ENCODE peak calls at places on chromosomes 13 and 19, in four cellular contexts. One of them, this sample, is unnamed.

GRCh38 chr13:52025475-52026245 is 1.2 kb downstream of the UTP14C start:
- DNase-seq in lower leg skin: no peak
- DNase-seq in testis: no peak
- DNase-seq in ovary: no peak
- DNase-seq in this sample: no peak

GRCh38 chr13:24663089-24663395 is 17.2 kb upstream of the ATP12A start:
- DNase-seq in lower leg skin: peak
- DNase-seq in testis: no peak
- DNase-seq in ovary: no peak
- DNase-seq in this sample: no peak

GRCh38 chr13:107835339-107836018 is 379.9 kb downstream of the LIG4 start:
- DNase-seq in lower leg skin: no peak
- DNase-seq in testis: no peak
- DNase-seq in ovary: no peak
- DNase-seq in this sample: no peak

GRCh38 chr19:2053601-2054389 is 2.8 kb upstream of the MKNK2 start:
- DNase-seq in lower leg skin: no peak
- DNase-seq in testis: peak
- DNase-seq in ovary: peak
- DNase-seq in this sample: peak

GRCh38 chr13:30572859-30573275 is 44.9 kb upstream of the USPL1 start:
- DNase-seq in lower leg skin: no peak
- DNase-seq in testis: no peak
- DNase-seq in ovary: no peak
- DNase-seq in this sample: no peak

GRCh38 chr19:54662730-54663129 is at the start of gene LILRB4:
- DNase-seq in lower leg skin: no peak
- DNase-seq in testis: peak
- DNase-seq in ovary: no peak
- DNase-seq in this sample: no peak

GRCh38 chr13:64527561-64527960 is 2702.6 kb downstream of the PCDH9 start:
- DNase-seq in lower leg skin: no peak
- DNase-seq in testis: no peak
- DNase-seq in ovary: no peak
- DNase-seq in this sample: no peak

GRCh38 chr13:27270594-27271520 is at the start of gene RASL11A:
- DNase-seq in lower leg skin: peak
- DNase-seq in testis: peak
- DNase-seq in ovary: peak
- DNase-seq in this sample: peak

GRCh38 chr19:34508540-34508939 is 27.0 kb downstream of the WTIP start:
- DNase-seq in lower leg skin: peak
- DNase-seq in testis: peak
- DNase-seq in ovary: no peak
- DNase-seq in this sample: no peak

GRCh38 chr19:10936661-10937084 is 8.1 kb downstream of the TIMM29 start:
- DNase-seq in lower leg skin: no peak
- DNase-seq in testis: peak
- DNase-seq in ovary: peak
- DNase-seq in this sample: no peak

GRCh38 chr19:43624933-43625332 is 5.5 kb upstream of the ZNF428 start:
- DNase-seq in lower leg skin: peak
- DNase-seq in testis: peak
- DNase-seq in ovary: peak
- DNase-seq in this sample: no peak

GRCh38 chr19:53094749-53095575 is 8.3 kb downstream of the ZNF160 start:
- DNase-seq in lower leg skin: no peak
- DNase-seq in testis: no peak
- DNase-seq in ovary: no peak
- DNase-seq in this sample: no peak

GRCh38 chr13:93262729-93263128 is 36.1 kb downstream of the GPC6 start:
- DNase-seq in lower leg skin: no peak
- DNase-seq in testis: no peak
- DNase-seq in ovary: no peak
- DNase-seq in this sample: no peak

GRCh38 chr13:30346159-30346788 is 38.9 kb upstream of the KATNAL1 start:
- DNase-seq in lower leg skin: no peak
- DNase-seq in testis: no peak
- DNase-seq in ovary: no peak
- DNase-seq in this sample: no peak

GRCh38 chr13:36986462-36987240 is 12.5 kb downstream of the ALG5 start:
- DNase-seq in lower leg skin: no peak
- DNase-seq in testis: no peak
- DNase-seq in ovary: no peak
- DNase-seq in this sample: no peak

DNA sequence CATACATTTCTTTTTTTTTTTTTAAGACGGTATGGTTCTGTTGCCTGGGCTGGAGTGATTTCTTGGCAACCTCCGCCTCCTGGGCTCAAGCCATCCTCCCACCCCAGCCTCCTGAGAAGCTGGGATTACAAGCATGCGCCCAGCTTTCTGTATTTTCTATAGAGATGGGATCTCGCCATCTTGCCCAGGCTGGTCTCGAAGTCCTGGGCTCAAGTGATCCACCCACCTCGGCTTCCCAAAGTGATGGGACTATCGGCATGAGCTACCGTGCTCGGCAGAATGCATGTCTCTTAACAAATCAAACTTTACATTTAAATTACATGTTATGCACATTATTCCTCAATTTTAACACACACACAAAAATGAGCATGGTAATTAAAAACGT is 1.2 kb downstream of the NDUFA13 start:
- DNase-seq in lower leg skin: no peak
- DNase-seq in testis: no peak
- DNase-seq in ovary: no peak
- DNase-seq in this sample: no peak
- TF ChIP-seq POLR2A in lower leg skin: no peak
- TF ChIP-seq POLR2A in testis: no peak
- TF ChIP-seq POLR2A in ovary: no peak
- TF ChIP-seq POLR2A in this sample: no peak

GRCh38 chr19:51783373-51783772 is 11.6 kb upstream of the FPR3 start:
- DNase-seq in lower leg skin: no peak
- DNase-seq in testis: no peak
- DNase-seq in ovary: no peak
- DNase-seq in this sample: no peak
- TF ChIP-seq POLR2A in lower leg skin: no peak
- TF ChIP-seq POLR2A in testis: no peak
- TF ChIP-seq POLR2A in ovary: no peak
- TF ChIP-seq POLR2A in this sample: no peak

GRCh38 chr19:45063851-45064801 is 12.2 kb downstream of the ZNF296 start:
- DNase-seq in lower leg skin: no peak
- DNase-seq in testis: no peak
- DNase-seq in ovary: no peak
- DNase-seq in this sample: no peak
- TF ChIP-seq POLR2A in lower leg skin: no peak
- TF ChIP-seq POLR2A in testis: no peak
- TF ChIP-seq POLR2A in ovary: no peak
- TF ChIP-seq POLR2A in this sample: no peak

GRCh38 chr19:38691938-38692457 is 44.5 kb downstream of the ACTN4 start:
- DNase-seq in lower leg skin: no peak
- DNase-seq in testis: no peak
- DNase-seq in ovary: no peak
- DNase-seq in this sample: peak

GRCh38 chr19:38695319-38695683 is 47.9 kb downstream of the ACTN4 start:
- DNase-seq in lower leg skin: no peak
- DNase-seq in testis: no peak
- DNase-seq in ovary: no peak
- DNase-seq in this sample: no peak

GRCh38 chr19:38695832-38696732 is 48.2 kb downstream of the CAPN12 start:
- DNase-seq in lower leg skin: no peak
- DNase-seq in testis: no peak
- DNase-seq in ovary: no peak
- DNase-seq in this sample: no peak

GRCh38 chr19:38692458-38693379 is 45.3 kb downstream of the ACTN4 start:
- DNase-seq in lower leg skin: no peak
- DNase-seq in testis: no peak
- DNase-seq in ovary: no peak
- DNase-seq in this sample: no peak

GRCh38 chr19:38693380-38694223 is 46.2 kb downstream of the ACTN4 start:
- DNase-seq in lower leg skin: no peak
- DNase-seq in testis: no peak
- DNase-seq in ovary: no peak
- DNase-seq in this sample: no peak
- TF ChIP-seq POLR2A in lower leg skin: no peak
- TF ChIP-seq POLR2A in testis: no peak
- TF ChIP-seq POLR2A in ovary: no peak
- TF ChIP-seq POLR2A in this sample: no peak

DNA sequence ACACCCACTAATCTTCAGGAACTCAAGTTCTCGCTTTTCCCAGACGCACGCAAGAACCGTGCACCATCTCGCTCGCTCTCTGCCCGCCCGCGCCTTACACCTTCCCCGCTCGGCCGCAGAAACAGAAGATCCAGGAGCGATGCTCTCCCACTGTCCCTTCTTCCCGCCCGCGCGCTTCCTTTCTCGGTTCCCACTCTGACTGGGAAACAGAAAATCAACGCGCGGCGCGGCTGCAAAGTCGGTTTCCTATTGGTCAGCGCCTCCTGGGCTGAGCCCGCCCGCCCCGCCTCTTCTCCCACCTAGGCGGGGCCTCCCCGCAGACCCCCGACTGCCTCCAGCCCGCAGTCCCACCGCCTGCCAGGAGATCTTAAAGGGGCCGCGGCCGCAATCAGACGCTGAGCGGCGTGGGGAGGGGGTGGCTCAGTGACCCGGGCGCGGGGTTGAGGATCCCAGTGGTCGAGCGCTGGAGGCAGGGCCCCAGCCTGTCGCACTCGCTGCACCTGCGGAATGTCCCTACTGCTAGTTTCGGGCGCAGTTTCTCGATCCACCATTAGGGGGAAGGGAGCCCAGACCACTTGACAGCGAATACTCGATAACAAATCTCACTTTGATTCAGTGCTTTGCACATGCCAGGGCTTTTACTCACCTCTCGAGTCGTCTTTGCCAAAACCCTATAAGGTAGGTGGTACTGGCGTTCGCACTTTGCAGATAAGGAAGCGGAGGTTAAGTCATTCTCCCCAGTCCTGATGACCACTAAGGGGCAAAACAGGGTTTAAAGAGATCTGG is 700 bp upstream of the SLC25A23 start:
- DNase-seq in lower leg skin: peak
- DNase-seq in testis: peak
- DNase-seq in ovary: peak
- DNase-seq in this sample: peak
- TF ChIP-seq POLR2A in lower leg skin: no peak
- TF ChIP-seq POLR2A in testis: no peak
- TF ChIP-seq POLR2A in ovary: no peak
- TF ChIP-seq POLR2A in this sample: peak